ENCODE peak calls at places on chromosomes 2 and 18, in ten cellular contexts. C, K, E, X, R, N, U, V, J and Q are unnamed samples.

GRCh38 chr2:229562472-229563127 is 151.8 kb downstream of the DNER start:
- DNase-seq in E (no peak), X (no peak), N (no peak), V (no peak), R (no peak), J (no peak), C (no peak), K (no peak), U (no peak), Q (no peak)

GRCh38 chr18:6327895-6328623 is 86.7 kb downstream of the L3MBTL4 start:
- DNase-seq in C (no peak), E (no peak), X (no peak), U (no peak), N (no peak), K (no peak), R (no peak), V (no peak), J (no peak), Q (no peak)

GRCh38 chr2:224036731-224037376 is 2.2 kb downstream of the SERPINE2 start:
- DNase-seq in J (no peak), R (no peak), U (no peak), E (no peak), C (no peak), X (no peak), V (no peak), N (no peak), K (no peak), Q (no peak)

GRCh38 chr18:79695269-79695668 is 15.7 kb downstream of the CTDP1 start:
- DNase-seq in E (no peak), C (no peak), R (no peak), V (no peak), X (no peak), J (no peak), N (no peak), K (no peak), U (no peak), Q (no peak)

GRCh38 chr2:109295781-109296117 is 166.7 kb downstream of the SH3RF3 start:
- DNase-seq in E (no peak), N (no peak), X (no peak), V (no peak), K (no peak), U (no peak), C (no peak), J (no peak), R (no peak), Q (no peak)

GRCh38 chr2:233141888-233142287 is 81.7 kb downstream of the INPP5D start:
- DNase-seq in K (no peak), E (no peak), J (no peak), N (no peak), U (no peak), C (no peak), R (no peak), V (no peak), X (no peak), Q (no peak)

GRCh38 chr2:200056105-200056504 is 100.7 kb downstream of the MAIP1 start:
- DNase-seq in K (no peak), U (no peak), X (no peak), J (no peak), C (no peak), R (no peak), N (no peak), E (no peak), V (no peak), Q (no peak)

GRCh38 chr2:140401056-140401455 is 1620.9 kb upstream of the NXPH2 start:
- DNase-seq in R (no peak), C (no peak), E (no peak), J (no peak), N (no peak), K (no peak), U (no peak), V (no peak), X (no peak), Q (no peak)

GRCh38 chr2:78699696-78700095 is 325.8 kb upstream of the REG3G start:
- DNase-seq in U (no peak), J (no peak), K (no peak), E (no peak), C (no peak), R (no peak), N (no peak), V (no peak), X (no peak), Q (no peak)

GRCh38 chr2:159146930-159147666 is 139.4 kb downstream of the WDSUB1 start:
- DNase-seq in E (no peak), V (peak), N (no peak), C (no peak), R (no peak), X (no peak), U (no peak), K (no peak), J (no peak), Q (no peak)

GRCh38 chr18:38007931-38008330 is 442.3 kb upstream of the CELF4 start:
- DNase-seq in E (no peak), K (no peak), X (no peak), J (no peak), N (no peak), V (no peak), U (no peak), R (no peak), C (no peak), Q (no peak)

GRCh38 chr2:241295326-241296095 is 20.0 kb downstream of the HDLBP start:
- DNase-seq in R (no peak), N (no peak), U (no peak), V (no peak), K (no peak), J (no peak), E (no peak), X (no peak), C (no peak), Q (no peak)

GRCh38 chr2:235827585-235827992 is 333.7 kb downstream of the AGAP1 start:
- DNase-seq in J (no peak), K (no peak), X (no peak), R (no peak), C (peak), U (no peak), E (peak), V (peak), N (no peak), Q (no peak)

GRCh38 chr2:21317131-21317530 is 193.4 kb downstream of the TDRD15 start:
- DNase-seq in N (peak), V (peak), U (peak), R (no peak), J (peak), C (peak), E (peak), K (no peak), X (peak), Q (peak)

GRCh38 chr18:26104037-26104436 is 13.6 kb upstream of the SS18 start:
- DNase-seq in N (no peak), K (no peak), X (no peak), R (no peak), E (no peak), C (no peak), U (no peak), V (no peak), J (no peak), Q (no peak)

GRCh38 chr2:157052685-157053224 is 204.8 kb upstream of the GALNT5 start:
- DNase-seq in U (no peak), K (no peak), N (no peak), E (peak), V (peak), R (no peak), J (no peak), C (peak), X (no peak), Q (no peak)

GRCh38 chr18:36247036-36247435 is 50.5 kb upstream of the FHOD3 start:
- DNase-seq in V (peak), U (no peak), X (no peak), J (no peak), R (no peak), N (no peak), K (no peak), E (no peak), C (no peak), Q (no peak)

GRCh38 chr2:141496805-141497204 is 634.0 kb downstream of the LRP1B start:
- DNase-seq in R (no peak), K (no peak), C (peak), V (no peak), U (no peak), E (no peak), X (no peak), J (no peak), N (no peak), Q (no peak)

GRCh38 chr18:47736376-47737140 is 193.9 kb downstream of the SMAD2 start:
- DNase-seq in C (no peak), J (no peak), V (no peak), X (no peak), K (no peak), U (no peak), E (no peak), R (no peak), N (no peak), Q (no peak)

GRCh38 chr2:230908595-230909191 is 16.3 kb downstream of the GPR55 start:
- DNase-seq in K (no peak), U (no peak), E (peak), V (peak), X (no peak), R (no peak), J (no peak), C (peak), N (peak), Q (no peak)

GRCh38 chr18:63924551-63924950 is 16.8 kb downstream of the SERPINB10 start:
- DNase-seq in E (no peak), R (no peak), N (no peak), J (no peak), X (no peak), U (no peak), C (peak), K (no peak), V (no peak), Q (no peak)

GRCh38 chr18:11579916-11580315 is 29.5 kb upstream of the SLC35G4 start:
- DNase-seq in R (no peak), U (no peak), N (no peak), V (no peak), C (no peak), E (no peak), X (no peak), K (no peak), J (no peak), Q (no peak)

GRCh38 chr2:60679059-60679780 is 76.8 kb upstream of the PAPOLG start:
- DNase-seq in C (no peak), K (no peak), R (no peak), E (no peak), X (no peak), J (no peak), U (no peak), V (no peak), N (no peak), Q (no peak)

GRCh38 chr2:219912530-219912929 is 285.1 kb downstream of the SLC4A3 start:
- DNase-seq in R (no peak), N (no peak), E (no peak), V (no peak), U (peak), C (peak), X (no peak), J (no peak), K (no peak), Q (no peak)

GRCh38 chr2:109721626-109722025 is 72.5 kb upstream of the RGPD5 start:
- DNase-seq in C (no peak), R (no peak), J (no peak), E (no peak), N (no peak), V (no peak), K (no peak), U (no peak), X (no peak), Q (no peak)

GRCh38 chr18:61764381-61764780 is 128.4 kb downstream of the RNF152 start:
- DNase-seq in C (peak), R (no peak), K (no peak), V (no peak), J (no peak), U (no peak), X (no peak), E (no peak), N (peak), Q (no peak)

GRCh38 chr2:64140665-64141064 is 3.6 kb downstream of the PELI1 start:
- DNase-seq in U (no peak), N (no peak), J (no peak), V (no peak), K (no peak), R (no peak), X (no peak), E (no peak), C (no peak), Q (no peak)

GRCh38 chr2:20015482-20016083 is 3.1 kb upstream of the MATN3 start:
- DNase-seq in X (no peak), N (no peak), V (peak), K (no peak), R (no peak), C (peak), J (peak), U (no peak), E (peak), Q (no peak)

GRCh38 chr18:47143899-47144485 is 6.3 kb downstream of the HDHD2 start:
- DNase-seq in U (no peak), N (no peak), K (no peak), X (no peak), V (no peak), C (no peak), J (no peak), E (no peak), R (no peak), Q (no peak)

GRCh38 chr18:57202881-57203280 is 56.0 kb downstream of the BOD1L2 start:
- DNase-seq in U (no peak), K (no peak), V (no peak), C (no peak), E (no peak), R (no peak), J (no peak), N (no peak), X (no peak), Q (no peak)